ENCODE peak calls at places on chromosome 20, in six cellular contexts. G, S, X, E, L and R are unnamed samples.

GRCh38 chr20:17949899-17950298 is 18.7 kb downstream of the SNX5 start:
- DNase-seq in G (no peak), S (no peak), X (no peak), E (no peak), L (no peak), R (no peak)

GRCh38 chr20:46040902-46041535 is 12.0 kb downstream of the SLC12A5 start:
- DNase-seq in G (peak), S (peak), X (no peak), E (no peak), L (no peak), R (peak)

GRCh38 chr20:10495173-10495572 is 60.1 kb downstream of the SLX4IP start:
- DNase-seq in G (no peak), S (no peak), X (no peak), E (no peak), L (no peak), R (no peak)

GRCh38 chr20:33900515-33901131 is 89.5 kb downstream of the CHMP4B start:
- DNase-seq in G (no peak), S (no peak), X (no peak), E (no peak), L (no peak), R (no peak)

GRCh38 chr20:9280654-9281053 is 211.8 kb downstream of the PLCB4 start:
- DNase-seq in G (no peak), S (no peak), X (no peak), E (no peak), L (no peak), R (no peak)

GRCh38 chr20:50572922-50573777 is 63.0 kb downstream of the PTPN1 start:
- DNase-seq in G (no peak), S (no peak), X (no peak), E (no peak), L (no peak), R (no peak)

GRCh38 chr20:39318911-39319310 is 356.8 kb downstream of the DHX35 start:
- DNase-seq in G (no peak), S (no peak), X (no peak), E (no peak), L (no peak), R (no peak)

GRCh38 chr20:1734269-1734858 is 76.8 kb upstream of the SIRPG start:
- DNase-seq in G (peak), S (peak), X (no peak), E (no peak), L (no peak), R (no peak)

GRCh38 chr20:37651932-37652331 is 41.9 kb upstream of the CTNNBL1 start:
- DNase-seq in G (peak), S (peak), X (no peak), E (no peak), L (peak), R (peak)

GRCh38 chr20:55166063-55166462 is 690.7 kb downstream of the DOK5 start:
- DNase-seq in G (no peak), S (peak), X (no peak), E (no peak), L (no peak), R (no peak)

GRCh38 chr20:17610566-17611289 is 40.9 kb downstream of the DSTN start:
- DNase-seq in G (no peak), S (no peak), X (no peak), E (no peak), L (no peak), R (peak)

GRCh38 chr20:31822421-31823330 is 3.5 kb downstream of the MYLK2 start:
- DNase-seq in G (peak), S (peak), X (no peak), E (no peak), L (no peak), R (peak)

GRCh38 chr20:44010162-44010704 is 95.6 kb downstream of the TOX2 start:
- DNase-seq in G (no peak), S (peak), X (no peak), E (no peak), L (no peak), R (no peak)

GRCh38 chr20:45911486-45912343 is at the start of gene PLTP:
- DNase-seq in G (no peak), S (peak), X (no peak), E (no peak), L (no peak), R (peak)

GRCh38 chr20:25044660-25045342 is 13.1 kb downstream of the ACSS1 start:
- DNase-seq in G (no peak), S (no peak), X (no peak), E (no peak), L (no peak), R (no peak)

GRCh38 chr20:58650181-58650775 is 805 bp upstream of the STX16 start:
- DNase-seq in G (no peak), S (no peak), X (no peak), E (no peak), L (no peak), R (peak)

GRCh38 chr20:25346349-25346748 is 44.3 kb downstream of the ABHD12 start:
- DNase-seq in G (no peak), S (no peak), X (no peak), E (no peak), L (no peak), R (no peak)

GRCh38 chr20:46638367-46639274 is 12.6 kb downstream of the SLC13A3 start:
- DNase-seq in G (no peak), S (no peak), X (no peak), E (no peak), L (no peak), R (peak)

GRCh38 chr20:33539129-33539528 is 49.2 kb downstream of the CBFA2T2 start:
- DNase-seq in G (no peak), S (no peak), X (no peak), E (no peak), L (no peak), R (no peak)

GRCh38 chr20:22414354-22414753 is 170.0 kb downstream of the FOXA2 start:
- DNase-seq in G (no peak), S (peak), X (no peak), E (no peak), L (no peak), R (no peak)

GRCh38 chr20:31330893-31331292 is 22.5 kb upstream of the DEFB116 start:
- DNase-seq in G (no peak), S (no peak), X (no peak), E (no peak), L (no peak), R (no peak)

GRCh38 chr20:57392512-57393271 is 1.5 kb downstream of the RBM38 start:
- DNase-seq in G (peak), S (peak), X (no peak), E (no peak), L (no peak), R (no peak)

GRCh38 chr20:3621111-3621510 is 42.1 kb downstream of the GFRA4 start:
- DNase-seq in G (peak), S (no peak), X (no peak), E (no peak), L (no peak), R (peak)

GRCh38 chr20:56689852-56690485 is 60.9 kb downstream of the TFAP2C start:
- DNase-seq in G (no peak), S (no peak), X (no peak), E (no peak), L (no peak), R (no peak)

GRCh38 chr20:56245761-56246160 is 2.8 kb upstream of the MC3R start:
- DNase-seq in G (no peak), S (no peak), X (no peak), E (no peak), L (no peak), R (no peak)

GRCh38 chr20:50521221-50521642 is 11.0 kb downstream of the PTPN1 start:
- DNase-seq in G (no peak), S (no peak), X (no peak), E (no peak), L (no peak), R (no peak)

GRCh38 chr20:40317156-40317790 is 371.8 kb downstream of the MAFB start:
- DNase-seq in G (no peak), S (no peak), X (no peak), E (no peak), L (no peak), R (no peak)

GRCh38 chr20:60037120-60037499 is 78.9 kb downstream of the CDH26 start:
- DNase-seq in G (no peak), S (no peak), X (no peak), E (no peak), L (no peak), R (peak)
- TF ChIP-seq POLR2AphosphoS5 in G (no peak), S (no peak), X (no peak), E (no peak), L (no peak), R (no peak)

GRCh38 chr20:63295422-63295821 is 2.4 kb downstream of the COL20A1 start:
- DNase-seq in G (no peak), S (no peak), X (no peak), E (no peak), L (no peak), R (no peak)
- H3K4me3 ChIP-seq in G (no peak), S (no peak), X (no peak), E (no peak), L (no peak), R (peak)

GRCh38 chr20:48695255-48695654 is 132.5 kb downstream of the PREX1 start:
- DNase-seq in G (no peak), S (no peak), X (no peak), E (no peak), L (no peak), R (no peak)
- TF ChIP-seq REST in G (no peak), S (no peak), X (no peak), E (no peak), L (no peak), R (no peak)

DNA sequence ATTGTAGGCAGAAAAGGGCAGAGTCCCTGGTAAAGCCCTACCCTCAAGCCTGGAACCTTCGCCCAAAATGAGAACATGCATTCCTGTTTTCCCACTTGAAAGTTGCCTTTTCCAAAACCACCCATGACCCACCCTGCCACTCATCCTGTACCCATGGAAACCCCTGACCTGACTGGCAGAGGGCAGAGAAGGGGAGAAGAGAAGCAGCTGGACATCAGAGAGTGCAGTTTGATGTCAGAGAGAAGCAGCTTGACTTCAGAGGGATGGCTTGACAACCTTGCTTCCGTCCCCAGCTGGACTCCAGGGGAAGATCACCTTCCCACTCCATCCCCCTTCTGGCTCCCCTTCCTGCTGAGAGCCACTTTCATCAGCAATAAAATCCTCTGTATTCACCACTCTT is 123.6 kb upstream of the SHLD1 start:
- DNase-seq in G (no peak), S (no peak), X (no peak), E (no peak), L (no peak), R (no peak)
- TF ChIP-seq POLR2AphosphoS5 in G (no peak), S (no peak), X (no peak), E (no peak), L (no peak), R (no peak)

GRCh38 chr20:36644713-36645109 is 1.3 kb downstream of the SLA2 start:
- DNase-seq in G (no peak), S (no peak), X (no peak), E (no peak), L (no peak), R (no peak)
- H3K4me3 ChIP-seq in G (no peak), S (no peak), X (no peak), E (no peak), L (no peak), R (no peak)

DNA sequence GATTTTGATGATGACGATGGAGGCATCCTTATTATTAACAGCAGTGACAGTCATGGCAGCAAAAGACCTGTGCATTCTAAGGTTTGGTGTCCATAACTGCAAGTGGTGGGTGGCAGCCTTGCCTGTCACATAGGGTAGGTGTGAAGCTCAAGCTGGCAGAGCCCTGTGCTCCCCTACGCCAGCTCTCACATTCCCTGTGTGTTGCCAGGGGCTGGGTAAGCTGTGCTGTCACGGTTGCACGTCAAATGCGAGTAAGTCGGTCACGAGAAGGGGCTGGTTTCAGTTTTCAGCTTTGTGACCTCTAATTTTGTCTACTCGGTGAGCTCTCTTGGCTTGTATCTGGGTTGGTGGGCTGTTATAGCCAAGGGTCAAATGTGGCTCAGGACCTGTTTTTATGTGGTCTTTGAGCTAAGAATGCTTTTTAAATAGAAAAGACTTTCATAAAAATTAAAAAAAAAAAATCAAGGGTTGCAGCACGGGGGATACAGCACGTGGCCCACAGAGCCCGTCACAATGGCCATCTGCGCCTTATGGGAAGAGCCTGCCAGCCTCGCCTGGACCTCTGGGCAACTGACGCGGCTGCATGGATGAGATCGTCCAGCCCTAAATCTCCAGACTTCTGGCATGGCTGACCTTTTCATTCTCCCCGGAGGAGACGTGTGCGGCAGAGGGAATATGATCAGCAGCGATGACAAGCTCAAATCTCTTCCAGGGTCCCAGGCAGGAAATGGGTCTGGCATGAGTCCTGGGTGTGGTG is 148.5 kb downstream of the PHACTR3 start:
- DNase-seq in G (no peak), S (no peak), X (peak), E (no peak), L (no peak), R (no peak)
- TF ChIP-seq REST in G (no peak), S (no peak), X (no peak), E (no peak), L (no peak), R (no peak)

GRCh38 chr20:8076505-8077498 is 55.3 kb upstream of the PLCB1 start:
- DNase-seq in G (no peak), S (no peak), X (no peak), E (no peak), L (no peak), R (no peak)

GRCh38 chr20:8078528-8078914 is 53.5 kb upstream of the PLCB1 start:
- DNase-seq in G (no peak), S (no peak), X (no peak), E (no peak), L (no peak), R (no peak)

GRCh38 chr20:8074931-8075330 is 55.4 kb upstream of the TMX4 start:
- DNase-seq in G (no peak), S (no peak), X (no peak), E (no peak), L (no peak), R (no peak)

DNA sequence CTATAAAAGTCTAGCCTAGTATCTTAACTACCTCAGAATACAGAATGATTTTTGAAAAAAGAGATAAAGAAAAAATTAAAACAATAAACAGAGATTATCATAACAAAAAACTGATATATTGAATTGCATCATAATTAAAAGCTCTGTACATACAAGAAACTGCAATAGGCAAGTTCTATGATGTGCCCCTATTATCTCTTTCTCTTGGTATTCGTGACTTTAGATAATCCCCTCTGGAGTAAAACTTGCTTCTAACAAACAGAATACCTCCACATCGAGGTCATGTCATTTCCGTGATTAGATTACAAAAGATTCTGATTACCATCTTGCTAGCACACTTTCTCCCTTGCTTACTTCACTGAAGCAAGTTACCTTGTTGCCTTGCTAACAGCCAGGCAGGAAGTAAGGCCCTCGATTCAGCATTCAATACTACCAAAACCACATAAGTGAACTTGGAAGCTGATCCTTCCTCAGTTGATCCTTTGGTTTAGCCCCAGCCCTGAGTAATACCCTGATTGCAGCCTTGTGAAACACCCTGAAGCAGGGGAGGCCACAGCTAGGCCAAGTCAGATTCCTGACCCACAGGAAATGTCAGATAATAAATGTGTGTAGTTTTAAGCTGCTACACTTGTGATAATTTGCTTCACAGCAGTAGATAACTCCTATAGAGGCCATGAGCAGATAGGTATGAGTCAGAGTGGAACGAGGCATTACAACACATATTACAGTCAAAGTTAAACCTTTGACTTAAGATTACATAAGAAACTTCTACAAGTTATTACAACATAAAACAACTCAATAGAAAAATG is 53.7 kb upstream of the TMX4 start:
- DNase-seq in G (peak), S (peak), X (no peak), E (no peak), L (no peak), R (peak)
- TF ChIP-seq POLR2AphosphoS5 in G (no peak), S (no peak), X (no peak), E (no peak), L (no peak), R (no peak)